ENCODE peak calls at places on chromosomes 13 and 19, in five cellular contexts. V is activated CD4-positive, CD25-positive, alpha-beta regulatory T cell treated with anti-CD3 and anti-CD28 coated beads, Interleukin-2, amount 50 U/mL, for 16 hours; A is NCI-H2227 treated with DMSO at 0.1 percent for 48 hours; W is amniotic epithelial cell; Q is stimulated activated naive CD4-positive, alpha-beta T cell treated with Interleukin-2 at 50 U/mL for 16 hours. P is an unnamed sample.

GRCh38 chr19:789473-790052 is 7.7 kb upstream of the PTBP1 start:
- DNase-seq in W (peak; percentile 51), A (no peak), V (no peak), Q (no peak), P (no peak)

GRCh38 chr19:34232566-34233481 is 21.5 kb upstream of the GARRE1 start:
- DNase-seq in V (no peak), W (peak; percentile 93), Q (no peak), A (no peak), P (no peak)

GRCh38 chr13:80338781-80339577 is 1.9 kb downstream of the SPRY2 start:
- DNase-seq in W (peak; percentile 86), A (peak; percentile 11), Q (no peak), V (no peak), P (no peak)

GRCh38 chr19:38877781-38878574 is at the start of gene RINL:
- DNase-seq in A (peak; percentile 97), Q (peak; percentile 61), W (no peak), V (peak; percentile 38), P (peak; percentile 44)

GRCh38 chr19:48669903-48670668 is 2.7 kb downstream of the NTN5 start:
- DNase-seq in Q (no peak), W (no peak), A (no peak), V (no peak), P (no peak)

GRCh38 chr13:61339054-61339621 is 76.5 kb downstream of the PCDH20 start:
- DNase-seq in V (no peak), A (no peak), W (no peak), Q (no peak), P (no peak)

GRCh38 chr19:6125571-6125989 is 9.9 kb upstream of the ACSBG2 start:
- DNase-seq in Q (peak; percentile 56), A (peak; percentile 18), V (peak; percentile 29), W (peak; percentile 72), P (peak; percentile 31)

GRCh38 chr19:54325194-54325621 is 12.2 kb upstream of the LILRA5 start:
- DNase-seq in A (peak; percentile 72), V (peak; percentile 24), W (peak; percentile 14), Q (peak; percentile 5), P (peak; percentile 17)

GRCh38 chr13:34627499-34627898 is 314.6 kb upstream of the NBEA start:
- DNase-seq in V (no peak), W (no peak), A (no peak), Q (no peak), P (no peak)

GRCh38 chr19:11152318-11153062 is 3.1 kb downstream of the SPC24 start:
- DNase-seq in V (no peak), A (no peak), W (peak; percentile 93), Q (no peak), P (no peak)

GRCh38 chr19:51272183-51272817 is 21.4 kb downstream of the SIGLECL1 start:
- DNase-seq in W (no peak), A (no peak), V (no peak), Q (no peak), P (no peak)

GRCh38 chr13:53112522-53112921 is 83.9 kb downstream of the OLFM4 start:
- DNase-seq in Q (no peak), V (no peak), W (no peak), A (no peak), P (no peak)

GRCh38 chr13:87087741-87088140 is 583.4 kb upstream of the SLITRK5 start:
- DNase-seq in A (no peak), W (peak; percentile 93), V (no peak), Q (no peak), P (no peak)

GRCh38 chr13:110644892-110645521 is 29.7 kb downstream of the NAXD start:
- DNase-seq in A (no peak), W (peak; percentile 76), Q (peak; percentile 18), V (no peak), P (no peak)

GRCh38 chr19:1220452-1221037 is 15.0 kb downstream of the STK11 start:
- DNase-seq in Q (no peak), V (no peak), A (no peak), W (no peak), P (no peak)

GRCh38 chr19:3125900-3126524 is 9.8 kb upstream of the GNA15 start:
- DNase-seq in W (peak; percentile 20), Q (peak; percentile 73), V (peak; percentile 51), A (no peak), P (peak; percentile 63)

GRCh38 chr13:106899444-106899843 is 331.5 kb upstream of the ARGLU1 start:
- DNase-seq in A (no peak), Q (no peak), V (no peak), W (no peak), P (no peak)

GRCh38 chr13:70923863-70924752 is 815.9 kb upstream of the KLHL1 start:
- DNase-seq in V (no peak), W (peak; percentile 7), A (no peak), Q (no peak), P (no peak)

GRCh38 chr19:49150944-49151243 is 4.3 kb downstream of the HRC start:
- DNase-seq in W (no peak), V (no peak), A (no peak), Q (no peak), P (no peak)

GRCh38 chr13:111323950-111324651 is 3.7 kb downstream of the TEX29 start:
- DNase-seq in W (no peak), A (no peak), Q (no peak), V (no peak), P (no peak)

GRCh38 chr13:57996717-57997116 is 365.2 kb downstream of the PCDH17 start:
- DNase-seq in A (no peak), W (peak; percentile 68), Q (no peak), V (no peak), P (no peak)

GRCh38 chr19:4970558-4971423 is 1.9 kb downstream of the KDM4B start:
- DNase-seq in A (no peak), Q (no peak), V (no peak), W (peak; percentile 35), P (no peak)

GRCh38 chr19:51107406-51108065 is 673 bp downstream of the CTU1 start:
- DNase-seq in A (no peak), W (no peak), Q (no peak), V (no peak), P (no peak)

GRCh38 chr19:532578-533484 is 1.3 kb downstream of the CDC34 start:
- DNase-seq in W (peak; percentile 65), Q (peak; percentile 13), A (no peak), V (no peak), P (no peak)

GRCh38 chr19:40224342-40225148 is 1.9 kb downstream of the CCNP start:
- DNase-seq in V (no peak), W (no peak), A (no peak), Q (no peak), P (no peak)

GRCh38 chr19:6753178-6754031 is 13.8 kb downstream of the SH2D3A start:
- DNase-seq in W (peak; percentile 67), V (peak; percentile 55), A (no peak), Q (peak; percentile 74), P (peak; percentile 39)

GRCh38 chr13:64723735-64724134 is 2506.4 kb downstream of the PCDH9 start:
- DNase-seq in V (no peak), Q (no peak), A (no peak), W (peak; percentile 96), P (no peak)

GRCh38 chr13:25890671-25891212 is 161.1 kb downstream of the SHISA2 start:
- DNase-seq in V (no peak), W (peak; percentile 32), A (no peak), Q (no peak), P (no peak)

GRCh38 chr19:3057275-3057714 is 5.0 kb downstream of the TLE5 start:
- DNase-seq in Q (no peak), A (no peak), W (peak; percentile 38), V (no peak), P (no peak)

GRCh38 chr19:55041627-55042343 is 3.7 kb upstream of the GP6 start:
- DNase-seq in V (no peak), Q (peak; percentile 6), W (no peak), A (no peak), P (no peak)

GRCh38 chr19:2798733-2799132 is 13.4 kb downstream of the THOP1 start:
- DNase-seq in A (no peak), Q (no peak), V (no peak), W (no peak), P (no peak)

GRCh38 chr13:93687261-93687660 is 460.7 kb downstream of the GPC6 start:
- DNase-seq in A (no peak), V (no peak), W (peak; percentile 19), Q (no peak), P (no peak)

P was measured in activated T-helper 1 cell treated with anti-CD3 and anti-CD28 coated beads, Interleukin-2, amount 50 U/mL, for 16 hours.